ENCODE peak calls at places on chromosomes 7 and 10, in four cellular contexts. U is tibial artery, C is PC-3, S is left ventricle myocardium inferior. M is an unnamed sample.

GRCh38 chr7:110766874-110767273 is 324.1 kb upstream of the LRRN3 start:
- DNase-seq in C (peak; percentile 29), U (no peak), S (no peak), M (no peak)

GRCh38 chr7:159019111-159019510 is 125.6 kb downstream of the VIPR2 start:
- DNase-seq in U (no peak), C (peak; percentile 9), S (peak; percentile 5), M (peak; percentile 19)

GRCh38 chr10:42896735-42897134 is 114.1 kb downstream of the BMS1 start:
- DNase-seq in S (no peak), U (no peak), C (no peak), M (no peak)

GRCh38 chr10:88114368-88114767 is 250.9 kb downstream of the PTEN start:
- DNase-seq in C (no peak), U (peak; percentile 43), S (peak; percentile 24), M (peak; percentile 28)

GRCh38 chr10:126536148-126536547 is 134.3 kb downstream of the C10orf90 start:
- DNase-seq in U (no peak), S (no peak), C (no peak), M (no peak)

GRCh38 chr10:110169586-110169985 is 37.8 kb upstream of the MXI1 start:
- DNase-seq in U (no peak), C (no peak), S (no peak), M (no peak)

GRCh38 chr10:26844381-26844780 is 16.4 kb downstream of the ABI1 start:
- DNase-seq in S (no peak), C (no peak), U (no peak), M (no peak)

GRCh38 chr10:13338337-13339128 is 9.6 kb downstream of the SEPHS1 start:
- DNase-seq in S (no peak), C (no peak), U (no peak), M (no peak)

GRCh38 chr7:139743967-139744767 is 33.6 kb downstream of the HIPK2 start:
- DNase-seq in S (no peak), C (no peak), U (no peak), M (no peak)

GRCh38 chr7:17506090-17506489 is 207.6 kb downstream of the AHR start:
- DNase-seq in U (no peak), S (no peak), C (peak; percentile 46), M (peak; percentile 51)

GRCh38 chr7:82818091-82818620 is 344.5 kb downstream of the PCLO start:
- DNase-seq in C (no peak), U (no peak), S (no peak), M (no peak)

GRCh38 chr7:40437498-40437897 is 302.7 kb downstream of the SUGCT start:
- DNase-seq in C (peak; percentile 92), U (no peak), S (no peak), M (no peak)

GRCh38 chr10:11444531-11445228 is 166.8 kb downstream of the USP6NL start:
- DNase-seq in C (no peak), S (no peak), U (no peak), M (no peak)

GRCh38 chr10:127415901-127416630 is 133.0 kb upstream of the NPS start:
- DNase-seq in C (no peak), U (no peak), S (no peak), M (no peak)

GRCh38 chr10:129372168-129372567 is 94.9 kb upstream of the MGMT start:
- DNase-seq in U (no peak), S (no peak), C (no peak), M (no peak)

GRCh38 chr7:50632561-50633413 is 67.6 kb upstream of the DDC start:
- DNase-seq in S (no peak), C (peak; percentile 69), U (no peak), M (no peak)

GRCh38 chr10:12435348-12435747 is 86.0 kb downstream of the CAMK1D start:
- DNase-seq in C (peak; percentile 6), U (no peak), S (no peak), M (no peak)

GRCh38 chr7:42035205-42035604 is 201.8 kb downstream of the GLI3 start:
- DNase-seq in U (no peak), C (no peak), S (no peak), M (no peak)

GRCh38 chr7:137975768-137976167 is 26.1 kb downstream of the CREB3L2 start:
- DNase-seq in U (peak; percentile 23), C (no peak), S (peak; percentile 47), M (no peak)

GRCh38 chr7:101507791-101508252 is 121.3 kb downstream of the MYL10 start:
- DNase-seq in U (no peak), C (peak; percentile 64), S (no peak), M (no peak)

GRCh38 chr7:116075351-116076145 is 45.0 kb upstream of the TFEC start:
- DNase-seq in S (no peak), U (no peak), C (no peak), M (no peak)

GRCh38 chr10:82041018-82041417 is 166.0 kb downstream of the NRG3 start:
- DNase-seq in C (no peak), S (no peak), U (no peak), M (no peak)

GRCh38 chr10:31322647-31323046 is 3.6 kb downstream of the ZEB1 start:
- DNase-seq in S (no peak), C (no peak), U (no peak), M (no peak)

GRCh38 chr10:95467162-95467599 is 94.0 kb downstream of the SORBS1 start:
- DNase-seq in S (peak; percentile 42), U (peak; percentile 53), C (no peak), M (peak; percentile 58)

GRCh38 chr7:94450044-94450697 is 55.5 kb downstream of the COL1A2 start:
- DNase-seq in S (no peak), C (no peak), U (no peak), M (no peak)

GRCh38 chr7:132251327-132251659 is 325.0 kb downstream of the PLXNA4 start:
- DNase-seq in U (peak; percentile 40), C (peak; percentile 79), S (peak; percentile 80), M (peak; percentile 90)

GRCh38 chr10:132397036-132397541 is at the start of gene PWWP2B:
- DNase-seq in U (no peak), S (peak; percentile 70), C (peak; percentile 19), M (peak; percentile 87)

GRCh38 chr7:50743893-50744292 is 38.8 kb downstream of the GRB10 start:
- DNase-seq in S (no peak), U (no peak), C (no peak), M (no peak)

GRCh38 chr10:26860026-26860541 is 674 bp downstream of the ABI1 start:
- DNase-seq in S (peak; percentile 58), C (peak; percentile 57), U (peak; percentile 64), M (peak; percentile 84)

GRCh38 chr7:150923191-150923590 is 54.9 kb downstream of the KCNH2 start:
- DNase-seq in S (no peak), U (no peak), C (peak; percentile 9), M (no peak)

GRCh38 chr7:111561909-111562732 is at the start of gene IMMP2L:
- DNase-seq in C (peak; percentile 87), U (peak; percentile 82), S (peak; percentile 89), M (peak; percentile 97)

GRCh38 chr7:93132216-93132615 is 14.4 kb upstream of the SAMD9 start:
- DNase-seq in U (no peak), S (no peak), C (no peak), M (no peak)

GRCh38 chr7:70460066-70460465 is 671.9 kb upstream of the GALNT17 start:
- DNase-seq in C (no peak), U (no peak), S (no peak), M (no peak)

GRCh38 chr7:70457477-70458194 is 674.3 kb upstream of the GALNT17 start:
- DNase-seq in C (no peak), U (no peak), S (no peak), M (no peak)

GRCh38 chr7:70460562-70460961 is 671.4 kb upstream of the GALNT17 start:
- DNase-seq in S (no peak), U (no peak), C (no peak), M (no peak)

GRCh38 chr7:70458195-70458695 is 673.7 kb upstream of the GALNT17 start:
- DNase-seq in U (no peak), S (no peak), C (no peak), M (no peak)

DNA sequence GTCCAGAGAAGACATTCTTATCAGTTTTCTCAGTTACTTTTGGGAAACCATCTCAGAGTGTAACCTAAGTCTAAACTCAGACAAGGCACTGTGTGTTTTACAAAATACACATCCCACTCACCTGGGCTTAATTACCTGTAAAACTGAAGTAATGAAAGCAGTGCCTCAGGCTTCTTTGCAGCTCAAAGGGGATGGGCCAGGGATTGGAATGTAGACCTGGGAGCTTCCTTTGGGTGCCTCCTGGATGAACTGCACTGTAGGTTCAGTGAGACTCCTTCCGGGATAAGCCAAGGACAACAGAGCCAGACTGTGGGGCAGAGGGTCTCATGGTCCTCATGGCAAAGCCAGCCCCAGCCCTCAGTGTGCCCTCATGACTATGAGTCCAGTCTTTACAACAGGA is 672.4 kb upstream of the GALNT17 start:
- DNase-seq in U (no peak), S (no peak), C (no peak), M (no peak)
- H3K4me1 ChIP-seq in U (no peaks in the 10 kb centered on the region), S (peaks cover 15% of the 10 kb centered on the region), C (no peaks in the 10 kb centered on the region), M (no peaks in the 10 kb centered on the region)

DNA sequence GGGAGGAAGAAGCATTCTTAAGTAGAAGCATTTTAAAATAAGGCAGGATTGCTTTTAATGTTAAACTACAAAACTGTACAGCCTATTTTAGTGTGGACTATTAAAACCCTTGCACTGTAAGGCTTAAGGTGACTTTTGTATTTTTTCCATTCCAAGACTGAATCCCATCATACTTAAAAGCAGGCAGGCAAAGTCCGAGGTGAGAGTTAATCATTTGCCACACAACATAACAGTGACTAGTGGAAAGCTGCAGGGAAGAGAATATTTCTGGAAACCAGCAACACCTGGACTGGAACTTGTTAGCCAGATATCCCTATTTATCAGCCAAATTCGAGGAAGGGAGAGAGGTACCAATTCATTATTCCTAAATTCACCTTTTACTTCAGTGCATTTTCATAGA is 3.5 kb downstream of the PRR15 start:
- DNase-seq in C (no peak), S (no peak), U (no peak), M (no peak)
- H3K4me3 ChIP-seq in C (no peak overlapping the region), S (no peak overlapping the region), U (no peak overlapping the region), M (no peak overlapping the region)

DNA sequence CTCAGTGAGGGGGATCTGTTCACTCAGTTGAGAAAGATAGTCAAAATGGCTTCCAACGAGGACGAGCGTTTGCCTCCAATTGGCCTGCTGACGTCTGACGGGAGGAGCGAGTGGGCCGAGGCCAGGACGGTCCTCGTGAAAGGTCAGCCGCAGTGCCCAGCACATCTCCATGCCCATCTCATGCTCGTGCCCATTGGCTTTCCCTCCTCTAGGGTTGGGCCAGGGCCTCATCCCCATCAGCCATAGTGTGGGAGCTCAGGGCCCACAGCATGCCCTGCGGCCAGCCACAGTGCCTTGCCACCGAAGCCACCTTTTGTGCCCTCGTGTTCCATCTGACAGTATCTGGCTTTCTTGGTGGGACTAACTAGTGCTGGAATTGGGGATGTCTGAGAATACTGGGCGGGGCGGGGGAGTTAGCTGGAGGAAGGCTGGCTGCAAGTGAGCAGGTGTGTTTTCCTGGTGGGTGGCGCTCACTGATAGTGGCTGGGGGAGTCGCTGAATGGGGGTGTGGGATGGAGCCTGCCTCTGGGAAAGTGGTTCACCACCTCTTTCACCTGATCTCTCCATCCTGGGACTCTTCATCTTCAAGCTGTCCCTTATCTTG is 13.9 kb downstream of the CHAT start:
- DNase-seq in C (no peak), U (no peak), S (no peak), M (no peak)
- H3K27ac ChIP-seq in C (no peak overlapping the region), U (no peak overlapping the region), S (no peak overlapping the region), M (no peak overlapping the region)

GRCh38 chr7:97022451-97023306 is 2.0 kb downstream of the DLX5 start:
- DNase-seq in U (no peak), C (no peak), S (no peak), M (no peak)
- H3K4me1 ChIP-seq in U (no peaks in the 10 kb centered on the region), C (peaks cover 4% of the 10 kb centered on the region), S (peaks cover 73% of the 10 kb centered on the region), M (peaks cover 5% of the 10 kb centered on the region)